ENCODE peak calls at places on chromosomes 3 and 15, in seven cellular contexts. One of them, this sample, is unnamed.

GRCh38 chr3:45496550-45496949 is 98.0 kb upstream of the LIMD1 start:
- DNase-seq in HCT116: no peak
- DNase-seq in SK-N-SH: no peak
- DNase-seq in K562: no peak
- DNase-seq in GM12878: no peak
- DNase-seq in HepG2: no peak
- DNase-seq in H1: no peak
- DNase-seq in this sample: no peak

GRCh38 chr15:78628227-78628626 is 7.4 kb upstream of the CHRNA3 start:
- DNase-seq in HCT116: no peak
- DNase-seq in SK-N-SH: no peak
- DNase-seq in K562: no peak
- DNase-seq in GM12878: no peak
- DNase-seq in HepG2: no peak
- DNase-seq in H1: no peak
- DNase-seq in this sample: no peak

GRCh38 chr15:95550702-95551101 is 779.8 kb upstream of the NR2F2 start:
- DNase-seq in HCT116: no peak
- DNase-seq in SK-N-SH: no peak
- DNase-seq in K562: no peak
- DNase-seq in GM12878: no peak
- DNase-seq in HepG2: no peak
- DNase-seq in H1: no peak
- DNase-seq in this sample: no peak

GRCh38 chr3:27568393-27568792 is 84.2 kb upstream of the SLC4A7 start:
- DNase-seq in HCT116: no peak
- DNase-seq in SK-N-SH: peak; percentile 58
- DNase-seq in K562: no peak
- DNase-seq in GM12878: no peak
- DNase-seq in HepG2: no peak
- DNase-seq in H1: no peak
- DNase-seq in this sample: peak; percentile 81

GRCh38 chr3:159816507-159816906 is 172.1 kb upstream of the IL12A start:
- DNase-seq in HCT116: no peak
- DNase-seq in SK-N-SH: no peak
- DNase-seq in K562: no peak
- DNase-seq in GM12878: no peak
- DNase-seq in HepG2: no peak
- DNase-seq in H1: no peak
- DNase-seq in this sample: no peak

GRCh38 chr3:124229836-124230235 is 237.9 kb upstream of the ROPN1 start:
- DNase-seq in HCT116: no peak
- DNase-seq in SK-N-SH: no peak
- DNase-seq in K562: no peak
- DNase-seq in GM12878: no peak
- DNase-seq in HepG2: no peak
- DNase-seq in H1: no peak
- DNase-seq in this sample: no peak

GRCh38 chr3:107969994-107970896 is 120.6 kb downstream of the CD47 start:
- DNase-seq in HCT116: no peak
- DNase-seq in SK-N-SH: peak; percentile 33
- DNase-seq in K562: no peak
- DNase-seq in GM12878: no peak
- DNase-seq in HepG2: peak; percentile 21
- DNase-seq in H1: no peak
- DNase-seq in this sample: no peak

GRCh38 chr3:111904376-111905241 is 45.5 kb downstream of the PHLDB2 start:
- DNase-seq in HCT116: peak; percentile 89
- DNase-seq in SK-N-SH: no peak
- DNase-seq in K562: no peak
- DNase-seq in GM12878: no peak
- DNase-seq in HepG2: peak; percentile 38
- DNase-seq in H1: no peak
- DNase-seq in this sample: peak; percentile 6

GRCh38 chr3:146195605-146196004 is 34.6 kb upstream of the PLOD2 start:
- DNase-seq in HCT116: no peak
- DNase-seq in SK-N-SH: no peak
- DNase-seq in K562: no peak
- DNase-seq in GM12878: no peak
- DNase-seq in HepG2: no peak
- DNase-seq in H1: no peak
- DNase-seq in this sample: no peak

GRCh38 chr3:146196789-146197188 is 35.8 kb upstream of the PLOD2 start:
- DNase-seq in HCT116: no peak
- DNase-seq in SK-N-SH: no peak
- DNase-seq in K562: no peak
- DNase-seq in GM12878: no peak
- DNase-seq in HepG2: no peak
- DNase-seq in H1: no peak
- DNase-seq in this sample: no peak

GRCh38 chr3:146203761-146204160 is 42.8 kb upstream of the PLOD2 start:
- DNase-seq in HCT116: no peak
- DNase-seq in SK-N-SH: no peak
- DNase-seq in K562: no peak
- DNase-seq in GM12878: no peak
- DNase-seq in HepG2: no peak
- DNase-seq in H1: no peak
- DNase-seq in this sample: no peak

GRCh38 chr3:146199762-146200161 is 38.8 kb upstream of the PLOD2 start:
- DNase-seq in HCT116: no peak
- DNase-seq in SK-N-SH: no peak
- DNase-seq in K562: no peak
- DNase-seq in GM12878: no peak
- DNase-seq in HepG2: no peak
- DNase-seq in H1: no peak
- DNase-seq in this sample: no peak

DNA sequence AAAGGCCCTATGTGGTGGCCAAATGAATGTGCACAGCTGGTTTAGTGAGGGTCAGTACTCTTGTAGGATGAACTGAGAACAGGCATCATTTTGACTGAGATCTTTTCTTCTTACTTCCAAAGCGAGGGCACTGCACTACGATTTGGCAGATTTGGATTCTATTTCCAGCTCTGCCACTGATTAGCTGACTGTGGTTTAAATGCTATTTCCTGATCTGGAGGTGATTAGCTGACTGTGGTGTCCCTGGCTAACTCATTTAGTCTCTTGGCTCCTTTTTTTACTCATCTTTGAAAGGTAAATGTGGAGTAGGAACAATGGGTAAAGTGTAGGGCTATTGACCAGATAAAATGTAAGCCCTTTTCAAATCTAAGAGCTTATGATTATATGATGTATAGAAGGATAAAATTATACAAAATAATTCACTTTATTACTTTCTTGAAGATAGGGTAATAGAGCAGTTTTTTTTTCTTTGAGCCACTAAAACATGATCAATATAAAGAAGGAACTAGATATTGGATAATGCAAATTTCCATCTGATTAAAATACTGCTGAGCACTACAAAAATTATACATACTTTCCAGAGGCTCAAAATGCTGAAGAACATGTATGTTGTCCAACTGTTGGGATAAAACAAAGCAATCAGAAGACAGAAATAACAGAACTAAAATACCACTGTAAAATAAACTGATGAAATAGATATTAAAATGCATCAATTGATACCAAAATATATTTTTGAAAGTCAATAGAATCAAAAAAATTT is 39.7 kb upstream of the PLOD2 start:
- DNase-seq in HCT116: no peak
- DNase-seq in SK-N-SH: no peak
- DNase-seq in K562: no peak
- DNase-seq in GM12878: no peak
- DNase-seq in HepG2: no peak
- DNase-seq in H1: no peak
- DNase-seq in this sample: no peak
- TF ChIP-seq JUND in HCT116: no peak
- TF ChIP-seq JUND in SK-N-SH: no peak
- TF ChIP-seq JUND in K562: no peak
- TF ChIP-seq JUND in GM12878: no peak
- TF ChIP-seq JUND in HepG2: no peak
- TF ChIP-seq JUND in H1: no peak
- TF ChIP-seq JUND in this sample: no peak

GRCh38 chr15:39124925-39125625 is 455.8 kb upstream of the THBS1 start:
- DNase-seq in HCT116: no peak
- DNase-seq in SK-N-SH: no peak
- DNase-seq in K562: no peak
- DNase-seq in GM12878: no peak
- DNase-seq in HepG2: no peak
- DNase-seq in H1: no peak
- DNase-seq in this sample: no peak

GRCh38 chr15:39127925-39128617 is 452.8 kb upstream of the THBS1 start:
- DNase-seq in HCT116: peak; percentile 62
- DNase-seq in SK-N-SH: no peak
- DNase-seq in K562: peak; percentile 27
- DNase-seq in GM12878: no peak
- DNase-seq in HepG2: peak; percentile 98
- DNase-seq in H1: no peak
- DNase-seq in this sample: peak; percentile 11

GRCh38 chr15:39127151-39127815 is 453.6 kb upstream of the THBS1 start:
- DNase-seq in HCT116: no peak
- DNase-seq in SK-N-SH: no peak
- DNase-seq in K562: peak; percentile 14
- DNase-seq in GM12878: no peak
- DNase-seq in HepG2: no peak
- DNase-seq in H1: no peak
- DNase-seq in this sample: no peak

GRCh38 chr15:39124155-39124924 is 456.5 kb upstream of the THBS1 start:
- DNase-seq in HCT116: no peak
- DNase-seq in SK-N-SH: no peak
- DNase-seq in K562: no peak
- DNase-seq in GM12878: no peak
- DNase-seq in HepG2: peak; percentile 50
- DNase-seq in H1: no peak
- DNase-seq in this sample: no peak

GRCh38 chr15:39125904-39126303 is 455.0 kb upstream of the THBS1 start:
- DNase-seq in HCT116: peak; percentile 51
- DNase-seq in SK-N-SH: peak; percentile 51
- DNase-seq in K562: peak; percentile 70
- DNase-seq in GM12878: no peak
- DNase-seq in HepG2: peak; percentile 62
- DNase-seq in H1: no peak
- DNase-seq in this sample: peak; percentile 73
- TF ChIP-seq JUND in HCT116: no peak
- TF ChIP-seq JUND in SK-N-SH: no peak
- TF ChIP-seq JUND in K562: no peak
- TF ChIP-seq JUND in GM12878: no peak
- TF ChIP-seq JUND in HepG2: no peak
- TF ChIP-seq JUND in H1: no peak
- TF ChIP-seq JUND in this sample: no peak

GRCh38 chr15:66721020-66721419 is 19.0 kb downstream of the SMAD6 start:
- DNase-seq in HCT116: no peak
- DNase-seq in SK-N-SH: no peak
- DNase-seq in K562: no peak
- DNase-seq in GM12878: no peak
- DNase-seq in HepG2: no peak
- DNase-seq in H1: no peak
- DNase-seq in this sample: no peak

GRCh38 chr15:66722757-66723540 is 20.9 kb downstream of the SMAD6 start:
- DNase-seq in HCT116: no peak
- DNase-seq in SK-N-SH: no peak
- DNase-seq in K562: no peak
- DNase-seq in GM12878: no peak
- DNase-seq in HepG2: no peak
- DNase-seq in H1: no peak
- DNase-seq in this sample: no peak

GRCh38 chr15:66720206-66721010 is 18.4 kb downstream of the SMAD6 start:
- DNase-seq in HCT116: no peak
- DNase-seq in SK-N-SH: no peak
- DNase-seq in K562: peak; percentile 62
- DNase-seq in GM12878: no peak
- DNase-seq in HepG2: no peak
- DNase-seq in H1: no peak
- DNase-seq in this sample: no peak

GRCh38 chr15:66721954-66722353 is 19.9 kb downstream of the SMAD6 start:
- DNase-seq in HCT116: no peak
- DNase-seq in SK-N-SH: no peak
- DNase-seq in K562: no peak
- DNase-seq in GM12878: no peak
- DNase-seq in HepG2: no peak
- DNase-seq in H1: no peak
- DNase-seq in this sample: no peak

DNA sequence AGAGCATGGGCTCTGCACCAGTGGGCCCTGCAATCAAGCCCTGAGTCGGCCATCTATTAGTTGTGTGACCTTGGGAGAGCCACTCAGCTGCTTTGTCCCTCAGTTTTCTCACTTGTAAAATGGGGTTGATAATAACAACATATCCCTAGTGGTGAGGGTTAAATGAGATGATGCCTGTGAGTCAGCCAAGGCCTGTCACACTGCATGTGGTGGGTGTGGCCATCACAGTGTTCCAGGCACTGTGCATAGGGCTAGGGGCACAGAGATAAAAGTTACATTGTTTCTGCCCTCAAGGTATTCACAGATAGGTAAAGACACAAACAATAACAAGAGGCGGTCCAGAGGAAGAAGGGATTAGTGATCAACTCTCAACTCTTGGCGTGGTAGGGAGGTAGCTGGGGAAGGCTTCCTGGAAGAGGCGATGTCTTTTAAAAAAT is 19.5 kb downstream of the SMAD6 start:
- DNase-seq in HCT116: no peak
- DNase-seq in SK-N-SH: no peak
- DNase-seq in K562: peak; percentile 72
- DNase-seq in GM12878: no peak
- DNase-seq in HepG2: no peak
- DNase-seq in H1: no peak
- DNase-seq in this sample: no peak
- TF ChIP-seq JUND in HCT116: peak; percentile 37
- TF ChIP-seq JUND in SK-N-SH: no peak
- TF ChIP-seq JUND in K562: peak; percentile 54
- TF ChIP-seq JUND in GM12878: no peak
- TF ChIP-seq JUND in HepG2: no peak
- TF ChIP-seq JUND in H1: no peak
- TF ChIP-seq JUND in this sample: no peak

GRCh38 chr15:75721462-75721922 is 8.8 kb upstream of the CSPG4 start:
- DNase-seq in HCT116: no peak
- DNase-seq in SK-N-SH: peak; percentile 19
- DNase-seq in K562: no peak
- DNase-seq in GM12878: no peak
- DNase-seq in HepG2: no peak
- DNase-seq in H1: no peak
- DNase-seq in this sample: no peak

GRCh38 chr15:75720297-75720696 is 7.6 kb upstream of the CSPG4 start:
- DNase-seq in HCT116: no peak
- DNase-seq in SK-N-SH: no peak
- DNase-seq in K562: no peak
- DNase-seq in GM12878: no peak
- DNase-seq in HepG2: no peak
- DNase-seq in H1: no peak
- DNase-seq in this sample: no peak

GRCh38 chr15:75721923-75722870 is 9.5 kb upstream of the CSPG4 start:
- DNase-seq in HCT116: no peak
- DNase-seq in SK-N-SH: peak; percentile 27
- DNase-seq in K562: no peak
- DNase-seq in GM12878: no peak
- DNase-seq in HepG2: no peak
- DNase-seq in H1: no peak
- DNase-seq in this sample: no peak

GRCh38 chr15:75720787-75721461 is 8.3 kb upstream of the CSPG4 start:
- DNase-seq in HCT116: peak; percentile 82
- DNase-seq in SK-N-SH: peak; percentile 21
- DNase-seq in K562: peak; percentile 66
- DNase-seq in GM12878: no peak
- DNase-seq in HepG2: peak; percentile 50
- DNase-seq in H1: no peak
- DNase-seq in this sample: peak; percentile 53

DNA sequence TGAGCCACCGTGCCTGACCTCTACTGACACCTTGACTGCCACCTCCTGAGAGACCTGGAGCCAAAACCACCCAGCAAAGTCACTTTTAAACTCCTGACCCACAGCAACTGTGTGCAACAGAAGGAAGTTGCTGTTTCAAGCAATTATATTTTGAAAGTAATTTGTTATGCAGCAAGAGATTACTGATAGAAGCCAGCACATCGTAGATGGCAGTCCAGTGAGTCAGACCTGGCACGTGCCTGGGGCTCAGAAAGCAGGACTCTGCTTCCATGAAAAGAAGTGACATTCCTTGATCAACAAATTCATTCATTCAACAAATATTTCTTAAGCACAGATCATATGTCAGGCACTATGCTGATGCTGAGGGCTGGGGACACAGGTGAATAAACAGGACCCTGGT is 5.7 kb upstream of the CSPG4 start:
- DNase-seq in HCT116: no peak
- DNase-seq in SK-N-SH: peak; percentile 47
- DNase-seq in K562: no peak
- DNase-seq in GM12878: no peak
- DNase-seq in HepG2: no peak
- DNase-seq in H1: no peak
- DNase-seq in this sample: no peak
- TF ChIP-seq JUND in HCT116: no peak
- TF ChIP-seq JUND in SK-N-SH: peak; percentile 84
- TF ChIP-seq JUND in K562: no peak
- TF ChIP-seq JUND in GM12878: no peak
- TF ChIP-seq JUND in HepG2: no peak
- TF ChIP-seq JUND in H1: no peak
- TF ChIP-seq JUND in this sample: no peak

This sample was measured in T47D.